ENCODE peak calls at places on chromosomes 2 and 18, in six cellular contexts. I is astrocyte of the cerebellum; S is AG10803; Z is choroid plexus epithelial cell; L is stimulated activated CD8-positive, alpha-beta memory T cell treated with anti-CD3 and anti-CD28 coated beads, Interleukin-4, amount 100 ng/mL, for 24 hours; V is esophagus squamous epithelium. K is an unnamed sample.

GRCh38 chr2:126482582-126483464 is 173.1 kb upstream of the GYPC start:
- DNase-seq in I (no peak), L (no peak), Z (no peak), S (no peak), V (no peak), K (no peak)

GRCh38 chr18:63307555-63308200 is 11.9 kb downstream of the BCL2 start:
- DNase-seq in V (no peak), I (no peak), L (no peak), S (peak; percentile 51), Z (no peak), K (no peak)

GRCh38 chr2:54348672-54349071 is 92.6 kb upstream of the TSPYL6 start:
- DNase-seq in I (peak; percentile 26), V (no peak), S (no peak), Z (peak; percentile 54), L (no peak), K (no peak)

GRCh38 chr18:50981381-50981780 is 13.5 kb downstream of the ELAC1 start:
- DNase-seq in S (peak; percentile 56), Z (peak; percentile 16), L (no peak), I (no peak), V (no peak), K (no peak)

GRCh38 chr2:142332196-142332595 is 201.4 kb upstream of the LRP1B start:
- DNase-seq in Z (no peak), V (no peak), S (no peak), I (no peak), L (no peak), K (no peak)

GRCh38 chr18:44238449-44238848 is 442.2 kb upstream of the SETBP1 start:
- DNase-seq in Z (peak; percentile 11), V (no peak), S (no peak), L (no peak), I (no peak), K (no peak)

GRCh38 chr2:214395040-214395439 is 15.8 kb upstream of the VWC2L start:
- DNase-seq in Z (no peak), I (peak; percentile 13), S (no peak), L (no peak), V (no peak), K (no peak)

GRCh38 chr2:129798301-129798581 is 181.2 kb upstream of the RAB6C start:
- DNase-seq in L (no peak), V (no peak), I (no peak), S (no peak), Z (no peak), K (no peak)

GRCh38 chr2:190320696-190321095 is 1.1 kb upstream of the HIBCH start:
- DNase-seq in S (no peak), V (no peak), I (no peak), Z (no peak), L (no peak), K (no peak)

GRCh38 chr2:3470166-3470651 is 49.1 kb downstream of the ADI1 start:
- DNase-seq in V (no peak), Z (peak; percentile 91), S (peak; percentile 90), I (peak; percentile 84), L (no peak), K (no peak)

GRCh38 chr2:73257425-73258125 is 23.5 kb downstream of the CCT7 start:
- DNase-seq in Z (no peak), V (no peak), I (no peak), L (no peak), S (no peak), K (no peak)

GRCh38 chr2:231634412-231634811 is 41.7 kb downstream of the TEX44 start:
- DNase-seq in S (no peak), L (no peak), V (no peak), Z (no peak), I (no peak), K (no peak)

GRCh38 chr2:147623328-147623727 is 221.5 kb upstream of the ACVR2A start:
- DNase-seq in Z (no peak), S (no peak), L (no peak), I (no peak), V (no peak), K (no peak)

GRCh38 chr2:202033317-202034248 is at the start of gene FZD7:
- DNase-seq in V (peak; percentile 65), Z (peak; percentile 92), I (peak; percentile 84), S (peak; percentile 95), L (peak; percentile 73), K (peak; percentile 28)

GRCh38 chr2:40197121-40197520 is 254.8 kb downstream of the SLC8A1 start:
- DNase-seq in V (no peak), S (no peak), I (no peak), L (no peak), Z (no peak), K (no peak)

GRCh38 chr2:185668710-185669109 is 69.9 kb upstream of the FSIP2 start:
- DNase-seq in S (no peak), V (no peak), L (no peak), Z (no peak), I (no peak), K (no peak)

GRCh38 chr2:109352898-109353689 is 224.1 kb downstream of the SH3RF3 start:
- DNase-seq in Z (no peak), S (no peak), L (no peak), I (no peak), V (no peak), K (no peak)

GRCh38 chr2:219158586-219158985 is 2.0 kb downstream of the NHEJ1 start:
- DNase-seq in I (no peak), S (no peak), Z (no peak), L (no peak), V (no peak), K (no peak)

GRCh38 chr2:16079637-16080036 is 139.3 kb downstream of the MYCN start:
- DNase-seq in V (no peak), L (no peak), Z (no peak), I (no peak), S (no peak), K (no peak)

GRCh38 chr2:46554381-46554780 is 75.0 kb downstream of the TMEM247 start:
- DNase-seq in I (no peak), Z (no peak), S (peak; percentile 29), V (no peak), L (no peak), K (no peak)

GRCh38 chr2:105675841-105676240 is 68.9 kb upstream of the NCK2 start:
- DNase-seq in S (no peak), Z (no peak), L (no peak), V (no peak), I (no peak), K (no peak)

GRCh38 chr2:196059491-196059960 is 9.1 kb downstream of the DNAH7 start:
- DNase-seq in V (no peak), L (no peak), S (no peak), I (peak; percentile 11), Z (peak; percentile 21), K (no peak)

GRCh38 chr2:231931481-231931915 is 5.3 kb upstream of the NPPC start:
- DNase-seq in I (no peak), V (no peak), Z (no peak), L (no peak), S (peak; percentile 6), K (no peak)

GRCh38 chr18:45567123-45567522 is 48.2 kb upstream of the SLC14A2 start:
- DNase-seq in S (peak; percentile 46), I (peak; percentile 2), Z (peak; percentile 78), V (no peak), L (no peak), K (no peak)

GRCh38 chr2:177983183-177983788 is 89.3 kb downstream of the PDE11A start:
- DNase-seq in V (no peak), Z (peak; percentile 77), I (peak; percentile 41), S (peak; percentile 75), L (no peak), K (no peak)

GRCh38 chr18:23493654-23494053 is 9.7 kb upstream of the RMC1 start:
- DNase-seq in Z (no peak), L (no peak), I (no peak), V (no peak), S (no peak), K (no peak)

GRCh38 chr18:79378416-79379250 is 17.1 kb upstream of the NFATC1 start:
- DNase-seq in S (peak; percentile 62), Z (peak; percentile 82), I (peak; percentile 38), V (no peak), L (peak; percentile 65), K (no peak)

GRCh38 chr2:32064021-32064678 is 794 bp downstream of the SPAST start:
- DNase-seq in Z (peak; percentile 4), L (no peak), I (no peak), V (no peak), S (no peak), K (no peak)

GRCh38 chr2:55047677-55048299 is 2.5 kb downstream of the RTN4 start:
- DNase-seq in S (peak; percentile 51), V (no peak), L (no peak), I (no peak), Z (peak; percentile 61), K (no peak)

GRCh38 chr2:132416080-132416911 is at the start of gene GPR39:
- DNase-seq in Z (peak; percentile 96), V (peak; percentile 9), L (no peak), S (peak; percentile 97), I (peak; percentile 91), K (peak; percentile 86)

GRCh38 chr2:56287974-56288373 is 104.2 kb downstream of the CCDC85A start:
- DNase-seq in V (no peak), S (peak; percentile 39), Z (no peak), L (no peak), I (no peak), K (peak; percentile 19)

GRCh38 chr2:186841940-186842339 is 7.0 kb downstream of the ZSWIM2 start:
- DNase-seq in Z (peak; percentile 79), S (peak; percentile 86), I (peak; percentile 48), V (no peak), L (no peak), K (no peak)

K was measured in keratinocyte.